ENCODE peak calls at places on chromosome 15, in five cellular contexts. One of them, this sample, is unnamed.

GRCh38 chr15:96321422-96322391 is 8.8 kb upstream of the NR2F2 start:
- DNase-seq in amniotic stem cell: no peak
- DNase-seq in lung microvascular endothelial cell: peak
- DNase-seq in NCI-H2081: no peak
- DNase-seq in Peyer's patch: no peak
- DNase-seq in this sample: no peak

GRCh38 chr15:80856809-80857377 is 77.7 kb downstream of the CEMIP start:
- DNase-seq in NCI-H2081: peak
- DNase-seq in Peyer's patch: no peak
- DNase-seq in lung microvascular endothelial cell: peak
- DNase-seq in amniotic stem cell: no peak
- DNase-seq in this sample: no peak

GRCh38 chr15:77547801-77548607 is 84.7 kb downstream of the LINGO1 start:
- DNase-seq in lung microvascular endothelial cell: no peak
- DNase-seq in NCI-H2081: no peak
- DNase-seq in Peyer's patch: no peak
- DNase-seq in amniotic stem cell: no peak
- DNase-seq in this sample: no peak

GRCh38 chr15:33964665-33965040 is 3.6 kb upstream of the CHRM5 start:
- DNase-seq in Peyer's patch: no peak
- DNase-seq in lung microvascular endothelial cell: no peak
- DNase-seq in NCI-H2081: no peak
- DNase-seq in amniotic stem cell: no peak
- DNase-seq in this sample: no peak

GRCh38 chr15:80942746-80943565 is 46.7 kb downstream of the MESD start:
- DNase-seq in Peyer's patch: no peak
- DNase-seq in NCI-H2081: no peak
- DNase-seq in amniotic stem cell: no peak
- DNase-seq in lung microvascular endothelial cell: no peak
- DNase-seq in this sample: no peak

GRCh38 chr15:58398053-58398452 is 33.7 kb upstream of the LIPC start:
- DNase-seq in amniotic stem cell: no peak
- DNase-seq in Peyer's patch: no peak
- DNase-seq in lung microvascular endothelial cell: no peak
- DNase-seq in NCI-H2081: no peak
- DNase-seq in this sample: no peak

GRCh38 chr15:48856947-48857346 is 21.0 kb upstream of the EID1 start:
- DNase-seq in amniotic stem cell: no peak
- DNase-seq in Peyer's patch: no peak
- DNase-seq in NCI-H2081: no peak
- DNase-seq in lung microvascular endothelial cell: no peak
- DNase-seq in this sample: no peak

GRCh38 chr15:41483115-41483514 is 10.6 kb upstream of the ITPKA start:
- DNase-seq in amniotic stem cell: no peak
- DNase-seq in NCI-H2081: no peak
- DNase-seq in Peyer's patch: peak
- DNase-seq in lung microvascular endothelial cell: no peak
- DNase-seq in this sample: no peak

GRCh38 chr15:33656090-33656670 is 312.1 kb upstream of the CHRM5 start:
- DNase-seq in NCI-H2081: no peak
- DNase-seq in amniotic stem cell: no peak
- DNase-seq in Peyer's patch: no peak
- DNase-seq in lung microvascular endothelial cell: no peak
- DNase-seq in this sample: no peak

GRCh38 chr15:65081758-65082157 is 5.2 kb downstream of the KBTBD13 start:
- DNase-seq in Peyer's patch: no peak
- DNase-seq in amniotic stem cell: no peak
- DNase-seq in NCI-H2081: no peak
- DNase-seq in lung microvascular endothelial cell: no peak
- DNase-seq in this sample: no peak

GRCh38 chr15:51876169-51876568 is 46.7 kb downstream of the TMOD3 start:
- DNase-seq in NCI-H2081: no peak
- DNase-seq in lung microvascular endothelial cell: no peak
- DNase-seq in amniotic stem cell: no peak
- DNase-seq in Peyer's patch: no peak
- DNase-seq in this sample: no peak

GRCh38 chr15:47803767-47804166 is 86.5 kb downstream of the SEMA6D start:
- DNase-seq in Peyer's patch: no peak
- DNase-seq in lung microvascular endothelial cell: no peak
- DNase-seq in NCI-H2081: no peak
- DNase-seq in amniotic stem cell: no peak
- DNase-seq in this sample: no peak

GRCh38 chr15:38610748-38611147 is 46.1 kb upstream of the RASGRP1 start:
- DNase-seq in lung microvascular endothelial cell: no peak
- DNase-seq in NCI-H2081: no peak
- DNase-seq in Peyer's patch: no peak
- DNase-seq in amniotic stem cell: no peak
- DNase-seq in this sample: no peak

GRCh38 chr15:71226536-71227455 is 111.5 kb downstream of the THSD4 start:
- DNase-seq in NCI-H2081: no peak
- DNase-seq in Peyer's patch: no peak
- DNase-seq in lung microvascular endothelial cell: no peak
- DNase-seq in amniotic stem cell: no peak
- DNase-seq in this sample: no peak

GRCh38 chr15:82063055-82063454 is 17.2 kb upstream of the MEX3B start:
- DNase-seq in NCI-H2081: peak
- DNase-seq in lung microvascular endothelial cell: no peak
- DNase-seq in Peyer's patch: no peak
- DNase-seq in amniotic stem cell: no peak
- DNase-seq in this sample: no peak

GRCh38 chr15:91289324-91289723 is 189.3 kb downstream of the SV2B start:
- DNase-seq in NCI-H2081: no peak
- DNase-seq in Peyer's patch: no peak
- DNase-seq in lung microvascular endothelial cell: no peak
- DNase-seq in amniotic stem cell: no peak
- DNase-seq in this sample: no peak

This sample was measured in vagina.